ENCODE peak calls at places on chromosomes 3 and 15, in eight cellular contexts. One of them, this sample, is unnamed.

GRCh38 chr3:142863965-142864924 is 24.6 kb downstream of the PCOLCE2 start:
- DNase-seq in right atrium auricular region: no peak
- DNase-seq in Panc1: no peak
- DNase-seq in tibial artery: no peak
- DNase-seq in psoas muscle: no peak
- DNase-seq in upper lobe of right lung: no peak
- DNase-seq in GM23338: no peak
- DNase-seq in ascending aorta: no peak
- DNase-seq in this sample: no peak

GRCh38 chr3:122679467-122680291 is 960 bp upstream of the PARP14 start:
- DNase-seq in tibial artery: peak; percentile 37
- DNase-seq in ascending aorta: peak; percentile 65
- DNase-seq in GM23338: peak; percentile 32
- DNase-seq in upper lobe of right lung: peak; percentile 64
- DNase-seq in Panc1: no peak
- DNase-seq in right atrium auricular region: peak; percentile 64
- DNase-seq in psoas muscle: peak; percentile 51
- DNase-seq in this sample: no peak

GRCh38 chr3:32532434-32532833 is 29.8 kb upstream of the CMTM6 start:
- DNase-seq in right atrium auricular region: no peak
- DNase-seq in tibial artery: no peak
- DNase-seq in Panc1: no peak
- DNase-seq in GM23338: no peak
- DNase-seq in psoas muscle: no peak
- DNase-seq in ascending aorta: no peak
- DNase-seq in upper lobe of right lung: no peak
- DNase-seq in this sample: no peak

GRCh38 chr3:63943678-63944077 is 31.5 kb upstream of the SCAANT1 start:
- DNase-seq in GM23338: no peak
- DNase-seq in Panc1: no peak
- DNase-seq in right atrium auricular region: no peak
- DNase-seq in upper lobe of right lung: no peak
- DNase-seq in psoas muscle: no peak
- DNase-seq in ascending aorta: no peak
- DNase-seq in tibial artery: no peak
- DNase-seq in this sample: no peak

GRCh38 chr15:62989366-62990055 is 53.0 kb upstream of the TPM1 start:
- DNase-seq in psoas muscle: no peak
- DNase-seq in Panc1: no peak
- DNase-seq in right atrium auricular region: no peak
- DNase-seq in GM23338: no peak
- DNase-seq in upper lobe of right lung: no peak
- DNase-seq in ascending aorta: no peak
- DNase-seq in tibial artery: no peak
- DNase-seq in this sample: peak; percentile 7

GRCh38 chr3:133532951-133533350 is 40.5 kb upstream of the CDV3 start:
- DNase-seq in psoas muscle: no peak
- DNase-seq in upper lobe of right lung: no peak
- DNase-seq in GM23338: no peak
- DNase-seq in tibial artery: no peak
- DNase-seq in Panc1: no peak
- DNase-seq in right atrium auricular region: no peak
- DNase-seq in ascending aorta: no peak
- DNase-seq in this sample: no peak

GRCh38 chr3:57637391-57637790 is 40.2 kb upstream of the ARF4 start:
- DNase-seq in right atrium auricular region: no peak
- DNase-seq in ascending aorta: no peak
- DNase-seq in GM23338: no peak
- DNase-seq in upper lobe of right lung: no peak
- DNase-seq in psoas muscle: no peak
- DNase-seq in Panc1: no peak
- DNase-seq in tibial artery: no peak
- DNase-seq in this sample: no peak

GRCh38 chr3:168570404-168571173 is 474.9 kb upstream of the GOLIM4 start:
- DNase-seq in right atrium auricular region: no peak
- DNase-seq in GM23338: no peak
- DNase-seq in ascending aorta: no peak
- DNase-seq in Panc1: no peak
- DNase-seq in tibial artery: no peak
- DNase-seq in upper lobe of right lung: no peak
- DNase-seq in psoas muscle: no peak
- DNase-seq in this sample: no peak

GRCh38 chr3:5210926-5211325 is 23.4 kb downstream of the EDEM1 start:
- DNase-seq in tibial artery: no peak
- DNase-seq in ascending aorta: no peak
- DNase-seq in GM23338: no peak
- DNase-seq in Panc1: no peak
- DNase-seq in right atrium auricular region: no peak
- DNase-seq in upper lobe of right lung: no peak
- DNase-seq in psoas muscle: no peak
- DNase-seq in this sample: no peak

GRCh38 chr3:5202267-5202666 is 14.8 kb downstream of the EDEM1 start:
- DNase-seq in ascending aorta: no peak
- DNase-seq in upper lobe of right lung: no peak
- DNase-seq in psoas muscle: no peak
- DNase-seq in GM23338: no peak
- DNase-seq in Panc1: no peak
- DNase-seq in right atrium auricular region: no peak
- DNase-seq in tibial artery: no peak
- DNase-seq in this sample: no peak

GRCh38 chr3:5201536-5201935 is 14.0 kb downstream of the EDEM1 start:
- DNase-seq in Panc1: no peak
- DNase-seq in ascending aorta: no peak
- DNase-seq in upper lobe of right lung: no peak
- DNase-seq in psoas muscle: no peak
- DNase-seq in right atrium auricular region: no peak
- DNase-seq in GM23338: no peak
- DNase-seq in tibial artery: no peak
- DNase-seq in this sample: peak; percentile 49

DNA sequence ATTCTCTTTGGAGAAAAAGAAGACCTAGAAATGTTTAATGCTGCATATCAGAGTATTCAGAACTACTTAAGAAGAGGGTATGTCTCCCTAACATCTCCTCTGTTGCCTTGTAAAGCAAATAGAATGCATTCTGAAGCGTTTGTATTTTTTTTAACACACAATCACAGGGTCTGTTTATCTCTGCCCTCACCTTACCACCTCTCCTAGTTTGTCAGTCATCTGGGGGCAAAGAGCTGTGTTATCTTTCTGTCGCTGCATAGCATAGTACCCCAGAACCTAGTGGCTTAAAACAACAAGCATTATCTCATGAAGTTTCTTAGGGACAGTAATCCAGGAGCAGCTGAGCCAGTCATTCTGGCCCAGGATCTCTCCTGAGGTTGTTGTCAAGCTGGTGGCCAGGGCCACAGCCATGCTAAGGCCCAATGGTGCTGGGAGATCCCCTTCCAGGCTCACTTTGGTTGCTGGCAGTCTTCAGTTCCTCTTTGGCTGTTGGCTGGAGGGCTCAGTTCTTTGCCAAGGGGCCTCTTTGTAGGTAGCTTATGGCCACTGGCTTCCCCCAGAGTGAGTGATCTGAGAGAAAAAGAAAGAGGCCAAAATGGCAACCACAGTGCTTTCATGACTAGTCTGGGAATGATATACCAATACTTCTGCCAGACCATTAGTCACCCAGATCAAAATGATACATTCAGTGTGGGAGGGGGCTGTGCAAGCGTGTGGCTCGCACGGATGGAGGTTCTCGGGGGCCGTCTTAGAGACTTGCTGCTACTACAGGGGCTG is 17.8 kb downstream of the EDEM1 start:
- DNase-seq in right atrium auricular region: no peak
- DNase-seq in GM23338: no peak
- DNase-seq in upper lobe of right lung: no peak
- DNase-seq in psoas muscle: no peak
- DNase-seq in ascending aorta: no peak
- DNase-seq in Panc1: no peak
- DNase-seq in tibial artery: no peak
- DNase-seq in this sample: no peak
- H3K36me3 ChIP-seq in right atrium auricular region: peaks cover 96% of the 10 kb centered on the region
- H3K36me3 ChIP-seq in GM23338: peaks cover 26% of the 10 kb centered on the region
- H3K36me3 ChIP-seq in upper lobe of right lung: peaks cover 100% of the 10 kb centered on the region
- H3K36me3 ChIP-seq in psoas muscle: peaks cover 100% of the 10 kb centered on the region
- H3K36me3 ChIP-seq in ascending aorta: peaks cover 96% of the 10 kb centered on the region
- H3K36me3 ChIP-seq in Panc1: peaks cover 8% of the 10 kb centered on the region
- H3K36me3 ChIP-seq in tibial artery: peaks cover 90% of the 10 kb centered on the region
- H3K36me3 ChIP-seq in this sample: peaks cover 80% of the 10 kb centered on the region

GRCh38 chr15:93045191-93045785 is 43.7 kb downstream of the RGMA start:
- DNase-seq in tibial artery: no peak
- DNase-seq in ascending aorta: no peak
- DNase-seq in psoas muscle: peak; percentile 44
- DNase-seq in GM23338: no peak
- DNase-seq in right atrium auricular region: no peak
- DNase-seq in Panc1: no peak
- DNase-seq in upper lobe of right lung: peak; percentile 57
- DNase-seq in this sample: no peak

GRCh38 chr15:93043621-93044300 is 45.2 kb downstream of the RGMA start:
- DNase-seq in psoas muscle: peak; percentile 44
- DNase-seq in Panc1: no peak
- DNase-seq in ascending aorta: no peak
- DNase-seq in GM23338: no peak
- DNase-seq in upper lobe of right lung: peak; percentile 56
- DNase-seq in right atrium auricular region: no peak
- DNase-seq in tibial artery: no peak
- DNase-seq in this sample: no peak

GRCh38 chr15:93042691-93043378 is 46.2 kb downstream of the RGMA start:
- DNase-seq in GM23338: no peak
- DNase-seq in tibial artery: no peak
- DNase-seq in upper lobe of right lung: peak; percentile 34
- DNase-seq in ascending aorta: no peak
- DNase-seq in right atrium auricular region: no peak
- DNase-seq in psoas muscle: peak; percentile 41
- DNase-seq in Panc1: no peak
- DNase-seq in this sample: no peak

GRCh38 chr15:93046120-93046519 is 42.9 kb downstream of the RGMA start:
- DNase-seq in GM23338: no peak
- DNase-seq in Panc1: no peak
- DNase-seq in ascending aorta: no peak
- DNase-seq in right atrium auricular region: no peak
- DNase-seq in psoas muscle: no peak
- DNase-seq in upper lobe of right lung: no peak
- DNase-seq in tibial artery: no peak
- DNase-seq in this sample: no peak

GRCh38 chr15:93044301-93045190 is 44.5 kb downstream of the RGMA start:
- DNase-seq in ascending aorta: no peak
- DNase-seq in GM23338: no peak
- DNase-seq in Panc1: no peak
- DNase-seq in psoas muscle: peak; percentile 57
- DNase-seq in tibial artery: no peak
- DNase-seq in upper lobe of right lung: no peak
- DNase-seq in right atrium auricular region: no peak
- DNase-seq in this sample: no peak
- H3K36me3 ChIP-seq in ascending aorta: peaks cover 60% of the 10 kb centered on the region
- H3K36me3 ChIP-seq in GM23338: peaks cover 3% of the 10 kb centered on the region
- H3K36me3 ChIP-seq in Panc1: no peaks in the 10 kb centered on the region
- H3K36me3 ChIP-seq in psoas muscle: peaks cover 59% of the 10 kb centered on the region
- H3K36me3 ChIP-seq in tibial artery: peaks cover 56% of the 10 kb centered on the region
- H3K36me3 ChIP-seq in upper lobe of right lung: no peaks in the 10 kb centered on the region
- H3K36me3 ChIP-seq in right atrium auricular region: peaks cover 26% of the 10 kb centered on the region
- H3K36me3 ChIP-seq in this sample: peaks cover 23% of the 10 kb centered on the region

GRCh38 chr15:51907136-51907862 is 64.3 kb downstream of the LEO1 start:
- DNase-seq in ascending aorta: no peak
- DNase-seq in right atrium auricular region: no peak
- DNase-seq in tibial artery: no peak
- DNase-seq in Panc1: peak; percentile 84
- DNase-seq in psoas muscle: no peak
- DNase-seq in upper lobe of right lung: no peak
- DNase-seq in GM23338: peak; percentile 60
- DNase-seq in this sample: no peak

GRCh38 chr15:51909591-51909990 is 62.0 kb downstream of the LEO1 start:
- DNase-seq in right atrium auricular region: no peak
- DNase-seq in tibial artery: no peak
- DNase-seq in psoas muscle: no peak
- DNase-seq in ascending aorta: no peak
- DNase-seq in Panc1: no peak
- DNase-seq in GM23338: no peak
- DNase-seq in upper lobe of right lung: no peak
- DNase-seq in this sample: no peak

GRCh38 chr15:51908312-51908711 is 63.3 kb downstream of the LEO1 start:
- DNase-seq in GM23338: no peak
- DNase-seq in tibial artery: no peak
- DNase-seq in upper lobe of right lung: no peak
- DNase-seq in Panc1: no peak
- DNase-seq in psoas muscle: no peak
- DNase-seq in right atrium auricular region: no peak
- DNase-seq in ascending aorta: no peak
- DNase-seq in this sample: no peak

GRCh38 chr15:51904931-51905330 is 66.6 kb downstream of the LEO1 start:
- DNase-seq in right atrium auricular region: no peak
- DNase-seq in psoas muscle: no peak
- DNase-seq in GM23338: no peak
- DNase-seq in tibial artery: no peak
- DNase-seq in ascending aorta: no peak
- DNase-seq in Panc1: no peak
- DNase-seq in upper lobe of right lung: no peak
- DNase-seq in this sample: peak; percentile 59
- H3K36me3 ChIP-seq in right atrium auricular region: peaks cover 32% of the 10 kb centered on the region
- H3K36me3 ChIP-seq in psoas muscle: peaks cover 81% of the 10 kb centered on the region
- H3K36me3 ChIP-seq in GM23338: peaks cover 6% of the 10 kb centered on the region
- H3K36me3 ChIP-seq in tibial artery: peaks cover 68% of the 10 kb centered on the region
- H3K36me3 ChIP-seq in ascending aorta: peaks cover 63% of the 10 kb centered on the region
- H3K36me3 ChIP-seq in Panc1: peaks cover 10% of the 10 kb centered on the region
- H3K36me3 ChIP-seq in upper lobe of right lung: peaks cover 94% of the 10 kb centered on the region
- H3K36me3 ChIP-seq in this sample: peaks cover 31% of the 10 kb centered on the region

DNA sequence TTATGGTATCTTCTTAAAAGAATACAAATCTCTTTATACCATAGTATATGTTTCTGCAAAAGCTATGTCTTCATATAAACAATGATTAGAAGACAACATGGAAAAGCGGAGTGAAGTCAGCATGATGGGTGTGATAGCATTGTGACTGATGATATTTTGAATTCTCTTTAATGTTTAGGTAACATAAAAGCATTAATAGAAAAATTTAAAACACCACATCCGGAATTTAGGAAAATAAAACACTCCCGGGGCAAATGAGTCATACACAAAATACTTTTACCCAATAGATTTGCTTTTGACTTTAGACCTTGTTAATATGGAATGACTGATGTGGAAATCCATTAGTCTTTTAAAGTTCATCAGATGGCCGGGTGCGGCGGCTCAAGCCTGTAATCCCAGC is 134.8 kb downstream of the P3H2 start:
- DNase-seq in ascending aorta: no peak
- DNase-seq in Panc1: no peak
- DNase-seq in upper lobe of right lung: no peak
- DNase-seq in tibial artery: no peak
- DNase-seq in psoas muscle: no peak
- DNase-seq in GM23338: no peak
- DNase-seq in right atrium auricular region: no peak
- DNase-seq in this sample: no peak
- H3K36me3 ChIP-seq in ascending aorta: no peaks in the 10 kb centered on the region
- H3K36me3 ChIP-seq in Panc1: peaks cover 4% of the 10 kb centered on the region
- H3K36me3 ChIP-seq in upper lobe of right lung: no peaks in the 10 kb centered on the region
- H3K36me3 ChIP-seq in tibial artery: no peaks in the 10 kb centered on the region
- H3K36me3 ChIP-seq in psoas muscle: no peaks in the 10 kb centered on the region
- H3K36me3 ChIP-seq in GM23338: no peaks in the 10 kb centered on the region
- H3K36me3 ChIP-seq in right atrium auricular region: no peaks in the 10 kb centered on the region
- H3K36me3 ChIP-seq in this sample: no peaks in the 10 kb centered on the region

DNA sequence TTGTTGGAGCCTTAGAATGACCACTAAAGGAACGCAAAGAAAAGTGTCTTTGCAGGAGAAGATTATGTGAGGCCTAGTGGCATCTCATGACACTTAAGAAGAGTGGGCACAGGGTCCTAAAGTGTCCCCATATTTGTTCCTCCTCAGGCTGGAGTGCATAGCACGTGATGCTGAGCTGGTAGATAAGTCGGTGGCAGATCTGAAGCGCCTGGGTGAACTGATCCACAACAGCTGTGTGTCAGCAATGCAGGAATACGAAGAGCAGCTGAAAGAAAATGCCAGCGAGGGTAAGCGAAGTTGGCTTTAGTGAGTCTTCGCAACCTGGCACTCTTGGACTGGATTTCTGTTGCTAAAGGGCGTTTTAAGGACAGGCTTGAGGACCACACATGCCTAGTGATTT is 92.6 kb downstream of the CHD2 start:
- DNase-seq in GM23338: no peak
- DNase-seq in Panc1: no peak
- DNase-seq in right atrium auricular region: no peak
- DNase-seq in ascending aorta: no peak
- DNase-seq in tibial artery: no peak
- DNase-seq in psoas muscle: peak; percentile 60
- DNase-seq in upper lobe of right lung: no peak
- DNase-seq in this sample: no peak
- H3K36me3 ChIP-seq in GM23338: peaks cover 63% of the 10 kb centered on the region
- H3K36me3 ChIP-seq in Panc1: peaks cover 80% of the 10 kb centered on the region
- H3K36me3 ChIP-seq in right atrium auricular region: peaks cover 77% of the 10 kb centered on the region
- H3K36me3 ChIP-seq in ascending aorta: peaks cover 74% of the 10 kb centered on the region
- H3K36me3 ChIP-seq in tibial artery: peaks cover 75% of the 10 kb centered on the region
- H3K36me3 ChIP-seq in psoas muscle: peaks cover 99% of the 10 kb centered on the region
- H3K36me3 ChIP-seq in upper lobe of right lung: peaks cover 99% of the 10 kb centered on the region
- H3K36me3 ChIP-seq in this sample: peaks cover 72% of the 10 kb centered on the region

This sample was measured in HAP-1.